ENCODE peak calls at places on chromosomes 6 and 20, in seven cellular contexts. A is transverse colon, S is MM.1S, W is endodermal cell, V is kidney, L is A549, Y is SK-N-SH. H is an unnamed sample. For H3K4me1, the result is how much of the 10 kb centered on the place peaks cover.

GRCh38 chr20:63156221-63156671 is 59.7 kb downstream of the YTHDF1 start:
- DNase-seq in A (no peak), S (no peak), W (no peak), V (peak), L (no peak), Y (no peak), H (no peak)

GRCh38 chr6:107717781-107718180 is 106.3 kb downstream of the SCML4 start:
- DNase-seq in A (no peak), S (no peak), W (peak), V (no peak), L (no peak), Y (no peak), H (no peak)

GRCh38 chr6:46491201-46491788 is at the start of gene RCAN2:
- DNase-seq in A (peak), S (peak), W (peak), V (peak), L (peak), Y (peak), H (peak)

GRCh38 chr20:24933266-24933908 is 15.7 kb upstream of the CST7 start:
- DNase-seq in A (no peak), S (no peak), W (peak), V (no peak), L (no peak), Y (no peak), H (no peak)

GRCh38 chr6:74066168-74066871 is 370.3 kb downstream of the CD109 start:
- DNase-seq in A (no peak), S (no peak), W (no peak), V (no peak), L (no peak), Y (no peak), H (no peak)

GRCh38 chr6:121356575-121356974 is 22.3 kb upstream of the TBC1D32 start:
- DNase-seq in A (no peak), S (no peak), W (no peak), V (no peak), L (no peak), Y (no peak), H (no peak)

GRCh38 chr20:57627972-57628650 is 7.9 kb upstream of the ZBP1 start:
- DNase-seq in A (peak), S (peak), W (no peak), V (peak), L (no peak), Y (no peak), H (no peak)

GRCh38 chr6:34867484-34867883 is 20.4 kb downstream of the TAF11 start:
- DNase-seq in A (no peak), S (no peak), W (no peak), V (no peak), L (no peak), Y (no peak), H (no peak)

GRCh38 chr6:31792741-31793140 is 2.8 kb downstream of the VARS1 start:
- DNase-seq in A (no peak), S (no peak), W (no peak), V (peak), L (peak), Y (no peak), H (no peak)

GRCh38 chr6:159044899-159045727 is at the start of gene TAGAP:
- DNase-seq in A (peak), S (peak), W (no peak), V (peak), L (no peak), Y (peak), H (no peak)

GRCh38 chr6:68651018-68651985 is 16.2 kb downstream of the ADGRB3 start:
- DNase-seq in A (no peak), S (no peak), W (no peak), V (no peak), L (no peak), Y (no peak), H (no peak)

GRCh38 chr20:17562804-17563305 is 7.0 kb upstream of the DSTN start:
- DNase-seq in A (no peak), S (no peak), W (no peak), V (no peak), L (no peak), Y (no peak), H (no peak)

GRCh38 chr6:29708432-29709177 is 14.6 kb upstream of the HLA-F start:
- DNase-seq in A (peak), S (no peak), W (no peak), V (no peak), L (no peak), Y (no peak), H (no peak)

GRCh38 chr6:49552596-49552995 is 2.1 kb downstream of the C6orf141 start:
- DNase-seq in A (no peak), S (no peak), W (no peak), V (no peak), L (no peak), Y (no peak), H (peak)

GRCh38 chr20:62834967-62835730 is 18.3 kb downstream of the COL9A3 start:
- DNase-seq in A (no peak), S (no peak), W (no peak), V (peak), L (no peak), Y (no peak), H (no peak)

GRCh38 chr6:80126657-80127350 is 20.3 kb downstream of the BCKDHB start:
- DNase-seq in A (peak), S (no peak), W (no peak), V (no peak), L (no peak), Y (no peak), H (no peak)

GRCh38 chr6:63636516-63636968 is 940 bp downstream of the PHF3 start:
- DNase-seq in A (peak), S (peak), W (peak), V (peak), L (peak), Y (peak), H (peak)

GRCh38 chr20:58472273-58473018 is 42.8 kb downstream of the APCDD1L start:
- DNase-seq in A (no peak), S (no peak), W (peak), V (no peak), L (no peak), Y (no peak), H (no peak)

DNA sequence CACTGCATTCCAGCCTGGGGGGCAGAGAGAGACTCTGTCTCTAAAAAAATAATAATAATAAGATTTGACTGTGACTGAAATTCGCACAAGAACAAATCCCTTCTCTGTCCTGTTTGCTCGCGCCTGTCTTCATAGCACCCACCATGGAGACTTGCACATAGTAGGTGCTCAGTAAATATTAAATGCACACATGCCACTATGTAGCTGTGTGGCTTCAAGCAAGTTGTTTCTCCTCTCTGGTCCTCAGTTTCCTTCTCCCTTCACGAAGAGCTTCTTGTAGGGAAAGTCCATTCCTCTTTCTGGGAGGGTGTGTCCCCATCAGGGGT is 15.4 kb upstream of the PTGIS start:
- DNase-seq in A (no peak), S (no peak), W (no peak), V (no peak), L (no peak), Y (no peak), H (no peak)
- H3K4me1 ChIP-seq in A (under half), S (under half), W (under half), V (under half), L (half or more), Y (under half), H (under half)

GRCh38 chr6:2818593-2818992 is 23.1 kb downstream of the SERPINB1 start:
- DNase-seq in A (peak), S (no peak), W (no peak), V (no peak), L (no peak), Y (no peak), H (no peak)
- H3K4me1 ChIP-seq in A (under half), S (under half), W (under half), V (under half), L (under half), Y (under half), H (under half)

GRCh38 chr6:17962436-17963031 is 24.9 kb downstream of the KIF13A start:
- DNase-seq in A (peak), S (no peak), W (no peak), V (peak), L (no peak), Y (peak), H (no peak)

GRCh38 chr6:17957904-17958303 is 29.5 kb downstream of the KIF13A start:
- DNase-seq in A (no peak), S (no peak), W (no peak), V (no peak), L (no peak), Y (no peak), H (no peak)

GRCh38 chr6:17959317-17959716 is 28.1 kb downstream of the KIF13A start:
- DNase-seq in A (no peak), S (no peak), W (no peak), V (no peak), L (no peak), Y (no peak), H (no peak)

GRCh38 chr6:17957488-17957887 is 29.9 kb downstream of the KIF13A start:
- DNase-seq in A (no peak), S (peak), W (no peak), V (no peak), L (no peak), Y (no peak), H (no peak)
- H3K4me1 ChIP-seq in A (under half), S (under half), W (under half), V (under half), L (under half), Y (under half), H (under half)

DNA sequence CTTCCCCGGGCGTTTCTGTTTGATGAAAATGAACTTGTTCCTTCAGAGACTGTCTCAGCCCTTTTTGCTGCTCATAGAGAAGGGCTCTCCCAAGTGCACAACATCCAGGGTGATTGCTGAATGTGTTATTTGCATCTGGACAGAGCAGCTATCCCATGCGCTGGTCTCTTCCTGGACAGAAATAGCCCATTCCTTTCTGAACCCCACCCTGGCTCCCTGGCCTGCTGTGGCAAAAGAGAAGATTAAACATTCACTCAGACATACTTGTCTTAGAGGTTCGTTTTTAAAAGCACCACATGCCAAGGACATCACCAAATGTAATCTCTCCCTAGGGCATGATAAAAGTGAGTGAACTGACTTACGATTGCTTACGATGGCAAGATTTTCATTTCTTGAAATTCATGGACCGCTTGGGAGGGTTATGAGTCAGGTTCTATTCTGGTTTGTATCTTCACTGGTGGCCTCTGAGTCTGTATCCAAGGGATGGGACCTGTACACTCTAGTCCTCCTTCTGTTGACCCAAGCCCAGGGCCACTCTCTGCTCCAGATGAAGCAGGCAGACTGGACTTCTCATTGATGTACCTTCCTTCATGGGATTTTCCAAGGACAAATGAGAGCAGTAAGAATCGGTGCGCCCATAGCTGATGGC is 428.9 kb upstream of the CDH4 start:
- DNase-seq in A (no peak), S (no peak), W (no peak), V (no peak), L (no peak), Y (no peak), H (no peak)
- H3K4me1 ChIP-seq in A (under half), S (under half), W (under half), V (under half), L (under half), Y (under half), H (under half)